ENCODE peak calls at places on chromosomes 12 and 14, in eight cellular contexts. P is T-cell; B is RWPE2; G is effector CD8-positive, alpha-beta T cell; T is osteocyte; O is mesenchymal stem cell; S is posterior cingulate gyrus; Y is Daoy. F is an unnamed sample.

GRCh38 chr12:6551496-6552139 is 4.2 kb downstream of the IFFO1 start:
- DNase-seq in S (peak; percentile 83), T (no peak), B (no peak), O (peak; percentile 76), G (no peak), P (no peak), Y (peak; percentile 37), F (no peak)

GRCh38 chr12:106138646-106139421 is at the start of gene NUAK1:
- DNase-seq in G (no peak), Y (peak; percentile 82), P (no peak), O (peak; percentile 63), S (peak; percentile 92), B (no peak), T (peak; percentile 89), F (no peak)

GRCh38 chr12:7349418-7349817 is 45.5 kb downstream of the ACSM4 start:
- DNase-seq in G (no peak), Y (no peak), T (no peak), S (no peak), B (no peak), O (no peak), P (no peak), F (no peak)

GRCh38 chr14:37056473-37056872 is 115.9 kb downstream of the SLC25A21 start:
- DNase-seq in S (no peak), B (no peak), G (no peak), T (no peak), O (peak; percentile 38), P (no peak), Y (peak; percentile 96), F (no peak)

GRCh38 chr14:93107383-93107782 is 8.3 kb downstream of the ITPK1 start:
- DNase-seq in P (no peak), Y (no peak), T (no peak), B (no peak), G (no peak), S (no peak), O (no peak), F (no peak)

GRCh38 chr12:124499873-124500231 is 67.6 kb downstream of the NCOR2 start:
- DNase-seq in P (no peak), O (no peak), T (no peak), Y (no peak), S (no peak), G (no peak), B (no peak), F (no peak)

GRCh38 chr14:99322731-99323599 is 51.0 kb upstream of the BCL11B start:
- DNase-seq in T (peak; percentile 77), S (no peak), Y (peak; percentile 49), B (no peak), P (no peak), G (no peak), O (no peak), F (no peak)

GRCh38 chr14:36662258-36662542 is 540 bp downstream of the PAX9 start:
- DNase-seq in G (no peak), P (no peak), S (no peak), Y (no peak), B (no peak), O (no peak), T (no peak), F (no peak)

GRCh38 chr12:15684896-15685658 is 104.1 kb downstream of the EPS8 start:
- DNase-seq in T (no peak), G (no peak), O (no peak), Y (no peak), S (no peak), P (no peak), B (no peak), F (no peak)

GRCh38 chr14:68948686-68949085 is 30.4 kb downstream of the ACTN1 start:
- DNase-seq in O (peak; percentile 45), T (no peak), G (no peak), S (no peak), Y (no peak), B (no peak), P (no peak), F (no peak)

GRCh38 chr14:75290851-75291250 is 12.2 kb downstream of the FOS start:
- DNase-seq in B (no peak), S (no peak), Y (no peak), T (no peak), O (no peak), P (no peak), G (no peak), F (no peak)

GRCh38 chr14:91947196-91948184 is at the start of gene FBLN5:
- DNase-seq in S (no peak), B (no peak), T (peak; percentile 86), P (peak; percentile 5), G (no peak), Y (peak; percentile 68), O (peak; percentile 63), F (peak; percentile 5)

GRCh38 chr12:12477532-12477890 is 85.2 kb downstream of the DUSP16 start:
- DNase-seq in G (no peak), O (no peak), B (no peak), S (peak; percentile 44), P (no peak), Y (no peak), T (no peak), F (no peak)

GRCh38 chr12:99029502-99030271 is 384.6 kb downstream of the APAF1 start:
- DNase-seq in T (no peak), S (no peak), G (no peak), P (no peak), B (no peak), O (no peak), Y (no peak), F (no peak)

GRCh38 chr12:47744005-47744651 is 14.6 kb downstream of the RAPGEF3 start:
- DNase-seq in T (no peak), P (peak; percentile 42), S (peak; percentile 47), O (no peak), Y (no peak), B (peak; percentile 83), G (peak; percentile 32), F (peak; percentile 44)

GRCh38 chr14:54777395-54777794 is 125.2 kb downstream of the GCH1 start:
- DNase-seq in B (no peak), O (no peak), Y (no peak), G (no peak), T (no peak), P (no peak), S (no peak), F (no peak)

GRCh38 chr14:76786556-76786955 is 25.3 kb downstream of the VASH1 start:
- DNase-seq in B (no peak), Y (no peak), O (no peak), G (no peak), S (peak; percentile 81), T (peak; percentile 46), P (no peak), F (no peak)

GRCh38 chr14:102481791-102482238 is 27.8 kb downstream of the ANKRD9 start:
- DNase-seq in S (peak; percentile 79), Y (peak; percentile 68), P (no peak), G (no peak), O (no peak), B (peak; percentile 75), T (no peak), F (no peak)

GRCh38 chr14:104929268-104930230 is 4.9 kb downstream of the PLD4 start:
- DNase-seq in O (no peak), Y (no peak), G (no peak), T (no peak), P (no peak), B (no peak), S (no peak), F (no peak)

GRCh38 chr12:122054842-122055544 is 23.6 kb upstream of the MLXIP start:
- DNase-seq in O (no peak), P (no peak), G (no peak), S (no peak), Y (no peak), T (no peak), B (no peak), F (no peak)

GRCh38 chr12:109833307-109834189 is at the start of gene TRPV4:
- DNase-seq in B (no peak), P (no peak), S (peak; percentile 8), Y (peak; percentile 53), T (no peak), G (no peak), O (peak; percentile 27), F (no peak)

GRCh38 chr14:71166434-71166833 is 259.2 kb downstream of the PCNX1 start:
- DNase-seq in T (no peak), S (no peak), O (no peak), P (no peak), B (no peak), G (no peak), Y (peak; percentile 57), F (no peak)

GRCh38 chr14:29926228-29926627 is 1.4 kb downstream of the PRKD1 start:
- DNase-seq in P (no peak), Y (no peak), S (no peak), O (no peak), T (no peak), B (no peak), G (no peak), F (no peak)

GRCh38 chr12:58765076-58765475 is 155.2 kb downstream of the LRIG3 start:
- DNase-seq in G (no peak), O (no peak), S (no peak), Y (no peak), T (no peak), B (no peak), P (no peak), F (no peak)

GRCh38 chr12:95204141-95204866 is 13.0 kb downstream of the FGD6 start:
- DNase-seq in S (no peak), Y (peak; percentile 96), T (no peak), G (no peak), B (peak; percentile 98), P (no peak), O (peak; percentile 92), F (no peak)

GRCh38 chr14:77062261-77062660 is 33.8 kb upstream of the IRF2BPL start:
- DNase-seq in G (no peak), T (no peak), S (no peak), B (no peak), Y (no peak), O (no peak), P (no peak), F (no peak)

GRCh38 chr12:25875661-25876060 is 82.8 kb upstream of the RASSF8 start:
- DNase-seq in T (no peak), Y (no peak), G (no peak), S (no peak), P (no peak), B (no peak), O (no peak), F (no peak)

GRCh38 chr12:39095636-39096330 is 190.4 kb upstream of the CPNE8 start:
- DNase-seq in O (no peak), B (no peak), Y (no peak), S (no peak), T (no peak), P (no peak), G (no peak), F (no peak)

GRCh38 chr12:88258396-88258795 is 116.3 kb downstream of the TMTC3 start:
- DNase-seq in G (no peak), P (no peak), S (no peak), T (no peak), B (no peak), O (no peak), Y (no peak), F (no peak)

GRCh38 chr12:99695050-99695449 is 47.5 kb downstream of the GARIN6 start:
- DNase-seq in G (no peak), O (no peak), T (no peak), P (no peak), Y (no peak), S (no peak), B (no peak), F (no peak)

GRCh38 chr12:110156766-110157165 is 32.6 kb downstream of the IFT81 start:
- DNase-seq in T (no peak), P (no peak), O (no peak), Y (no peak), B (no peak), S (no peak), G (no peak), F (no peak)

GRCh38 chr14:80350707-80351106 is 139.4 kb upstream of the DIO2 start:
- DNase-seq in B (no peak), S (no peak), T (no peak), Y (no peak), O (peak; percentile 5), G (no peak), P (no peak), F (no peak)

GRCh38 chr14:93788557-93789365 is 476 bp upstream of the PRIMA1 start:
- DNase-seq in T (no peak), Y (peak; percentile 65), P (no peak), S (peak; percentile 78), O (no peak), B (no peak), G (no peak), F (no peak)

F was measured in T-helper 1 cell.